ENCODE peak calls at places on chromosomes 4 and X, in five cellular contexts. L, N, U, A and Y are unnamed samples.

GRCh38 chrX:47228550-47229270 is 4.1 kb upstream of the USP11 start:
- DNase-seq in A (no peak), N (no peak), L (no peak), U (no peak), Y (no peak)

GRCh38 chr4:13559414-13559813 is 15.1 kb upstream of the NKX3-2 start:
- DNase-seq in N (no peak), A (peak), L (peak), U (no peak), Y (no peak)

GRCh38 chrX:5380426-5380825 is 848.2 kb downstream of the NLGN4X start:
- DNase-seq in L (no peak), U (no peak), N (no peak), A (no peak), Y (no peak)

GRCh38 chr4:159526172-159526571 is 423.3 kb downstream of the RAPGEF2 start:
- DNase-seq in A (no peak), U (no peak), N (no peak), L (no peak), Y (no peak)

GRCh38 chr4:88033309-88033708 is 25.9 kb downstream of the PKD2 start:
- DNase-seq in U (no peak), N (no peak), A (peak), L (peak), Y (peak)

GRCh38 chr4:99838927-99839326 is 22.3 kb downstream of the DAPP1 start:
- DNase-seq in U (no peak), L (no peak), A (no peak), N (no peak), Y (no peak)

GRCh38 chr4:101989551-101989950 is 199.0 kb downstream of the BANK1 start:
- DNase-seq in L (no peak), U (no peak), A (no peak), N (no peak), Y (no peak)

GRCh38 chrX:26050099-26050498 is 88.0 kb upstream of the MAGEB18 start:
- DNase-seq in A (no peak), L (no peak), N (no peak), U (no peak), Y (no peak)

GRCh38 chr4:178316211-178316610 is 874.0 kb upstream of the AGA start:
- DNase-seq in U (no peak), A (no peak), L (no peak), N (no peak), Y (no peak)

GRCh38 chrX:123860506-123860840 is 620 bp downstream of the XIAP start:
- DNase-seq in N (no peak), L (peak), U (no peak), A (peak), Y (peak)

GRCh38 chrX:16786791-16787735 is 797 bp downstream of the TXLNG start:
- DNase-seq in U (peak), A (peak), N (no peak), L (peak), Y (no peak)

GRCh38 chr4:5953003-5953951 is 60.4 kb upstream of the CRMP1 start:
- DNase-seq in U (no peak), A (no peak), L (no peak), N (no peak), Y (no peak)

GRCh38 chr4:10981611-10982010 is 297.0 kb upstream of the CLNK start:
- DNase-seq in L (no peak), A (no peak), U (no peak), N (no peak), Y (no peak)

GRCh38 chr4:7335363-7336066 is 99.2 kb downstream of the PSAPL1 start:
- DNase-seq in N (no peak), U (peak), A (peak), L (peak), Y (peak)

GRCh38 chrX:51420610-51421009 is 75.8 kb downstream of the NUDT11 start:
- DNase-seq in N (no peak), U (no peak), L (peak), A (peak), Y (peak)

GRCh38 chr4:48909697-48910096 is 3.1 kb upstream of the OCIAD2 start:
- DNase-seq in U (peak), N (no peak), L (peak), A (peak), Y (no peak)

GRCh38 chrX:130049821-130050220 is 60.5 kb downstream of the ELF4 start:
- DNase-seq in L (no peak), A (peak), U (no peak), N (no peak), Y (no peak)

GRCh38 chr4:184389978-184390518 is 84.3 kb downstream of the IRF2 start:
- DNase-seq in N (no peak), A (no peak), L (no peak), U (no peak), Y (no peak)

GRCh38 chrX:148659481-148659880 is 159.1 kb downstream of the AFF2 start:
- DNase-seq in N (no peak), A (peak), U (no peak), L (peak), Y (no peak)

GRCh38 chr4:10684631-10685030 is at the start of gene CLNK:
- DNase-seq in L (no peak), U (no peak), A (no peak), N (no peak), Y (no peak)

GRCh38 chr4:76377922-76378321 is 43.0 kb downstream of the CCDC158 start:
- DNase-seq in A (peak), U (no peak), N (no peak), L (peak), Y (peak)

GRCh38 chr4:135065366-135065765 is 863.8 kb upstream of the PABPC4L start:
- DNase-seq in A (no peak), L (peak), N (no peak), U (no peak), Y (no peak)

GRCh38 chr4:178105223-178105622 is 663.0 kb upstream of the AGA start:
- DNase-seq in U (no peak), N (no peak), L (no peak), A (no peak), Y (no peak)

GRCh38 chr4:105197777-105198176 is 51.1 kb downstream of the TET2 start:
- DNase-seq in U (no peak), N (no peak), L (peak), A (no peak), Y (no peak)